ENCODE peak calls at places on chromosome 4, in five cellular contexts. O is activated naive CD4-positive, alpha-beta T cell; M is amygdala; Y is smooth muscle cell of the brain vasculature; B is mesothelial cell of epicardium. Z is an unnamed sample.

GRCh38 chr4:167035390-167035789 is 198.9 kb downstream of the SPOCK3 start:
- DNase-seq in M (no peak), B (no peak), O (no peak), Y (no peak), Z (no peak)

GRCh38 chr4:147034372-147034771 is 88.7 kb upstream of the TTC29 start:
- DNase-seq in O (no peak), B (no peak), M (no peak), Y (no peak), Z (no peak)

GRCh38 chr4:124810814-124811213 is 98.3 kb upstream of the ANKRD50 start:
- DNase-seq in O (no peak), Y (no peak), B (no peak), M (no peak), Z (no peak)

GRCh38 chr4:73726000-73726399 is 14.4 kb upstream of the CXCL8 start:
- DNase-seq in M (no peak), B (no peak), O (no peak), Y (no peak), Z (no peak)

GRCh38 chr4:143375326-143376073 is 38.8 kb downstream of the GAB1 start:
- DNase-seq in O (no peak), B (no peak), M (peak; percentile 13), Y (no peak), Z (no peak)

GRCh38 chr4:137065306-137065705 is 467.0 kb downstream of the PCDH18 start:
- DNase-seq in Y (no peak), B (no peak), O (no peak), M (no peak), Z (no peak)

GRCh38 chr4:164012396-164013027 is 518.0 kb downstream of the TMA16 start:
- DNase-seq in M (no peak), Y (no peak), B (peak; percentile 46), O (no peak), Z (no peak)

GRCh38 chr4:139223682-139224317 is 46.8 kb upstream of the ELF2 start:
- DNase-seq in M (no peak), O (no peak), Y (no peak), B (no peak), Z (no peak)

GRCh38 chr4:126106658-126107057 is 791.9 kb downstream of the FAT4 start:
- DNase-seq in O (no peak), B (no peak), M (no peak), Y (no peak), Z (no peak)

GRCh38 chr4:170009291-170009690 is 16.9 kb downstream of the MFAP3L start:
- DNase-seq in Y (no peak), B (no peak), O (no peak), M (no peak), Z (no peak)

GRCh38 chr4:115360441-115360840 is 247.0 kb upstream of the NDST4 start:
- DNase-seq in M (no peak), Y (no peak), B (no peak), O (no peak), Z (no peak)

GRCh38 chr4:8293131-8293975 is 23.8 kb downstream of the HTRA3 start:
- DNase-seq in M (no peak), Y (no peak), B (no peak), O (no peak), Z (no peak)

GRCh38 chr4:154506253-154506652 is 14.7 kb upstream of the DCHS2 start:
- DNase-seq in O (no peak), Y (peak; percentile 17), M (no peak), B (no peak), Z (no peak)

Z was measured in brain pericyte.